ENCODE peak calls at places on chromosomes 3 and 15, in six cellular contexts. Z, M, G, R, Q and D are unnamed samples.

GRCh38 chr3:169668957-169669681 is 5.6 kb upstream of the MECOM start:
- DNase-seq in G (peak; percentile 86), M (no peak), Z (peak; percentile 75), R (peak; percentile 87), Q (peak; percentile 29), D (peak; percentile 93)

GRCh38 chr3:117052356-117052755 is 342.8 kb downstream of the TUSC7 start:
- DNase-seq in Z (no peak), G (no peak), M (no peak), Q (no peak), R (no peak), D (no peak)

GRCh38 chr3:52221563-52222318 is 3.7 kb downstream of the TLR9 start:
- DNase-seq in Q (no peak), Z (no peak), G (no peak), M (no peak), R (peak; percentile 44), D (no peak)

GRCh38 chr3:58999134-58999778 is 50.6 kb downstream of the CFAP20DC start:
- DNase-seq in Z (peak; percentile 55), M (no peak), R (no peak), G (no peak), Q (no peak), D (no peak)

GRCh38 chr3:148723591-148723990 is 25.9 kb downstream of the AGTR1 start:
- DNase-seq in Z (no peak), Q (peak; percentile 12), R (no peak), M (no peak), G (no peak), D (no peak)

GRCh38 chr15:38197553-38197952 is 55.1 kb upstream of the SPRED1 start:
- DNase-seq in G (no peak), Z (no peak), M (no peak), R (no peak), Q (peak; percentile 26), D (no peak)

GRCh38 chr3:156290917-156291268 is 170.5 kb downstream of the KCNAB1 start:
- DNase-seq in G (no peak), Z (no peak), M (no peak), R (no peak), Q (no peak), D (no peak)

GRCh38 chr3:36489679-36490420 is 109.5 kb downstream of the STAC start:
- DNase-seq in Q (no peak), R (no peak), M (no peak), Z (no peak), G (no peak), D (no peak)

GRCh38 chr15:41258706-41259471 is 27.8 kb downstream of the CHP1 start:
- DNase-seq in Q (peak; percentile 40), R (no peak), M (peak; percentile 31), G (no peak), Z (peak; percentile 32), D (no peak)

GRCh38 chr3:111803123-111803593 is 55.9 kb upstream of the PHLDB2 start:
- DNase-seq in Q (no peak), R (no peak), G (no peak), Z (no peak), M (no peak), D (no peak)

GRCh38 chr3:95627293-95627692 is 1187.1 kb upstream of the EPHA6 start:
- DNase-seq in G (no peak), Q (no peak), Z (no peak), M (no peak), R (no peak), D (peak; percentile 20)

GRCh38 chr3:150292891-150293290 is 115.2 kb upstream of the TSC22D2 start:
- DNase-seq in Q (no peak), R (no peak), M (no peak), G (no peak), Z (no peak), D (no peak)

GRCh38 chr3:112730210-112730609 is 89.3 kb upstream of the CCDC80 start:
- DNase-seq in Z (no peak), M (no peak), Q (no peak), R (no peak), G (no peak), D (no peak)

GRCh38 chr3:63972987-63973386 is 50.3 kb downstream of the PSMD6 start:
- DNase-seq in R (no peak), M (no peak), Z (no peak), G (no peak), Q (no peak), D (no peak)

GRCh38 chr3:47421741-47422649 is 41.2 kb downstream of the PTPN23 start:
- DNase-seq in M (no peak), R (no peak), G (no peak), Q (no peak), Z (no peak), D (no peak)

GRCh38 chr3:37945803-37946530 is 44.6 kb upstream of the VILL start:
- DNase-seq in R (peak; percentile 42), Q (no peak), Z (no peak), M (no peak), G (no peak), D (no peak)

GRCh38 chr3:65884072-65884471 is 154.6 kb downstream of the MAGI1 start:
- DNase-seq in R (no peak), Q (no peak), M (no peak), G (no peak), Z (no peak), D (no peak)

GRCh38 chr3:136694321-136694720 is 57.9 kb downstream of the STAG1 start:
- DNase-seq in Z (no peak), R (no peak), M (no peak), G (no peak), Q (no peak), D (no peak)

GRCh38 chr3:32392530-32393302 is 1.1 kb downstream of the CMTM7 start:
- DNase-seq in G (no peak), R (no peak), Z (no peak), M (no peak), Q (no peak), D (peak; percentile 38)

GRCh38 chr3:134974621-134975020 is 179.6 kb downstream of the EPHB1 start:
- DNase-seq in Z (no peak), G (no peak), R (no peak), Q (no peak), M (no peak), D (no peak)

GRCh38 chr3:134976948-134977347 is 181.9 kb downstream of the EPHB1 start:
- DNase-seq in Q (no peak), G (no peak), Z (no peak), R (no peak), M (no peak), D (no peak)

GRCh38 chr3:134972836-134973455 is 177.9 kb downstream of the EPHB1 start:
- DNase-seq in Z (no peak), M (no peak), Q (no peak), G (no peak), R (no peak), D (no peak)

GRCh38 chr3:134978658-134979057 is 183.6 kb downstream of the EPHB1 start:
- DNase-seq in Z (no peak), G (no peak), R (no peak), Q (no peak), M (no peak), D (no peak)
- TF ChIP-seq CTCF in Z (no peak), G (no peak), R (no peak), Q (no peak), M (peak; percentile 26), D (no peak)

GRCh38 chr15:63938486-63939061 is 104.8 kb upstream of the HERC1 start:
- DNase-seq in Q (no peak), G (no peak), Z (peak; percentile 53), R (peak; percentile 27), M (no peak), D (no peak)

GRCh38 chr15:63941698-63942465 is 104.4 kb downstream of the DAPK2 start:
- DNase-seq in R (peak; percentile 34), M (no peak), Z (no peak), G (no peak), Q (no peak), D (no peak)

GRCh38 chr15:63940956-63941620 is 105.2 kb downstream of the DAPK2 start:
- DNase-seq in R (peak; percentile 33), Q (no peak), G (no peak), Z (no peak), M (no peak), D (no peak)

GRCh38 chr15:63942486-63943365 is 103.6 kb downstream of the DAPK2 start:
- DNase-seq in G (peak; percentile 3), M (peak; percentile 16), Z (peak; percentile 29), R (peak; percentile 35), Q (no peak), D (no peak)

DNA sequence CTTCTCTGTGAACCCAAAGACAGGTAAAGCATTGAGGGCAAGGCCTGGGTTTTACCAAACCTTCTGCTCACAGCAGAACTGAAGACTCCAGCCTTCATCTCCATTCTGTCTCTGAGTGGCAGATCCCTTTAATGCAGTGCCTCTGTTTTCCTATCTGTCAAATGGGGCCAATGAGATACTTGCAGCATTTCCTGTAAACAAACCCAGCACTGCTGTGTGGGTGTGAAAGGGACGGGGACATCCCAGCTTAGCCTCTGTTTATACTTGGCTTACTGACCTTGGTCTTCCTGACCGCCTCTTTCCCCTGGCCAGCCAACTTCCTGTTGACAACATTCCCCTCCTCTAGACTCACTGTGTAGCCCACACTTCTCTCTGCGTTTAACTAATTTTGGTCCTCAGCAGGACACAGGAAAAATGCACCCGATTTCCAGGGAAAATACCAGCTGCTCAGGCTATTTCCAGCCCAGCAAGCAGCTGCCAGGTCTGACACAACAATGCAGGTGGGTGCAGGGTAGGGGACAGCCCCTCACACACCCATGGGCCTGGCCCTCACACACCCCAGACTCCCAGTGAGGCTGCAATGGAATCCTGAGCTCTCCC is 105.9 kb upstream of the HERC1 start:
- DNase-seq in Z (peak; percentile 46), Q (peak; percentile 88), M (peak; percentile 15), G (no peak), R (peak; percentile 39), D (no peak)
- TF ChIP-seq CREB1 in Z (no peak), Q (no peak), M (no peak), G (no peak), R (no peak), D (no peak)

GRCh38 chr3:76039431-76039830 is 254.1 kb upstream of the ZNF717 start:
- DNase-seq in G (no peak), R (no peak), Z (no peak), M (no peak), Q (no peak), D (peak; percentile 58)

GRCh38 chr3:76047368-76047767 is 262.0 kb upstream of the ZNF717 start:
- DNase-seq in Q (no peak), R (no peak), M (no peak), Z (no peak), G (no peak), D (no peak)

GRCh38 chr3:76040946-76041345 is 255.6 kb upstream of the ZNF717 start:
- DNase-seq in Q (no peak), G (no peak), R (no peak), M (no peak), Z (no peak), D (no peak)

GRCh38 chr3:76043746-76044145 is 258.4 kb upstream of the ZNF717 start:
- DNase-seq in R (no peak), Z (no peak), M (no peak), Q (no peak), G (no peak), D (peak; percentile 80)

GRCh38 chr3:76044601-76045600 is 259.6 kb upstream of the ZNF717 start:
- DNase-seq in Q (no peak), Z (peak; percentile 19), G (peak; percentile 42), M (no peak), R (peak; percentile 74), D (peak; percentile 72)
- TF ChIP-seq CTCF in Q (peak; percentile 46), Z (peak; percentile 33), G (peak; percentile 52), M (peak; percentile 40), R (no peak), D (peak; percentile 69)

GRCh38 chr15:89360294-89360971 is 25.8 kb upstream of the POLG start:
- DNase-seq in Z (no peak), G (peak; percentile 52), Q (no peak), M (no peak), R (peak; percentile 78), D (peak; percentile 72)
- TF ChIP-seq CREB1 in Z (no peak), G (no peak), Q (no peak), M (no peak), R (no peak), D (no peak)